ENCODE peak calls at places on chromosomes 3 and 15, in ten cellular contexts. One of them, this sample, is unnamed.

GRCh38 chr3:134055661-134056060 is 25.9 kb upstream of the SLCO2A1 start:
- DNase-seq in neural crest cell: no peak
- DNase-seq in B cell: no peak
- DNase-seq in fibroblast of lung: no peak
- DNase-seq in tibial nerve: no peak
- DNase-seq in stomach: peak
- DNase-seq in endothelial cell: no peak
- DNase-seq in lower lobe of right lung: no peak
- DNase-seq in tibial artery: no peak
- DNase-seq in AG09319: no peak
- DNase-seq in this sample: no peak

GRCh38 chr15:56906766-56907165 is 11.7 kb upstream of the TCF12 start:
- DNase-seq in neural crest cell: no peak
- DNase-seq in B cell: no peak
- DNase-seq in fibroblast of lung: no peak
- DNase-seq in tibial nerve: no peak
- DNase-seq in stomach: no peak
- DNase-seq in endothelial cell: no peak
- DNase-seq in lower lobe of right lung: no peak
- DNase-seq in tibial artery: no peak
- DNase-seq in AG09319: no peak
- DNase-seq in this sample: no peak

GRCh38 chr3:192802957-192803899 is 75.9 kb upstream of the FGF12 start:
- DNase-seq in neural crest cell: no peak
- DNase-seq in B cell: peak
- DNase-seq in fibroblast of lung: peak
- DNase-seq in tibial nerve: no peak
- DNase-seq in stomach: no peak
- DNase-seq in endothelial cell: no peak
- DNase-seq in lower lobe of right lung: no peak
- DNase-seq in tibial artery: no peak
- DNase-seq in AG09319: no peak
- DNase-seq in this sample: no peak

GRCh38 chr3:126342211-126342610 is 15.0 kb downstream of the KLF15 start:
- DNase-seq in neural crest cell: no peak
- DNase-seq in B cell: no peak
- DNase-seq in fibroblast of lung: no peak
- DNase-seq in tibial nerve: no peak
- DNase-seq in stomach: no peak
- DNase-seq in endothelial cell: no peak
- DNase-seq in lower lobe of right lung: peak
- DNase-seq in tibial artery: peak
- DNase-seq in AG09319: no peak
- DNase-seq in this sample: no peak

GRCh38 chr15:20349774-20350498 is 191.7 kb downstream of the GOLGA6L6 start:
- DNase-seq in neural crest cell: no peak
- DNase-seq in B cell: peak
- DNase-seq in fibroblast of lung: no peak
- DNase-seq in tibial nerve: no peak
- DNase-seq in stomach: peak
- DNase-seq in endothelial cell: no peak
- DNase-seq in lower lobe of right lung: peak
- DNase-seq in tibial artery: peak
- DNase-seq in AG09319: no peak
- DNase-seq in this sample: peak

GRCh38 chr15:72272997-72273352 is 621 bp upstream of the PARP6 start:
- DNase-seq in neural crest cell: no peak
- DNase-seq in B cell: no peak
- DNase-seq in fibroblast of lung: no peak
- DNase-seq in tibial nerve: no peak
- DNase-seq in stomach: no peak
- DNase-seq in endothelial cell: no peak
- DNase-seq in lower lobe of right lung: no peak
- DNase-seq in tibial artery: no peak
- DNase-seq in AG09319: no peak
- DNase-seq in this sample: no peak

GRCh38 chr15:72599855-72600464 is 54.5 kb upstream of the GOLGA6B start:
- DNase-seq in neural crest cell: peak
- DNase-seq in B cell: peak
- DNase-seq in fibroblast of lung: peak
- DNase-seq in tibial nerve: no peak
- DNase-seq in stomach: no peak
- DNase-seq in endothelial cell: peak
- DNase-seq in lower lobe of right lung: no peak
- DNase-seq in tibial artery: no peak
- DNase-seq in AG09319: peak
- DNase-seq in this sample: no peak

GRCh38 chr15:76996526-76997401 is 1.8 kb downstream of the PSTPIP1 start:
- DNase-seq in neural crest cell: no peak
- DNase-seq in B cell: peak
- DNase-seq in fibroblast of lung: peak
- DNase-seq in tibial nerve: peak
- DNase-seq in stomach: no peak
- DNase-seq in endothelial cell: no peak
- DNase-seq in lower lobe of right lung: no peak
- DNase-seq in tibial artery: peak
- DNase-seq in AG09319: no peak
- DNase-seq in this sample: no peak

GRCh38 chr3:111159391-111159790 is 87.8 kb downstream of the NECTIN3 start:
- DNase-seq in neural crest cell: no peak
- DNase-seq in B cell: no peak
- DNase-seq in fibroblast of lung: peak
- DNase-seq in tibial nerve: no peak
- DNase-seq in stomach: no peak
- DNase-seq in endothelial cell: no peak
- DNase-seq in lower lobe of right lung: no peak
- DNase-seq in tibial artery: no peak
- DNase-seq in AG09319: no peak
- DNase-seq in this sample: no peak

GRCh38 chr15:101288905-101289513 is 6.0 kb downstream of the SNRPA1 start:
- DNase-seq in neural crest cell: no peak
- DNase-seq in B cell: no peak
- DNase-seq in fibroblast of lung: no peak
- DNase-seq in tibial nerve: no peak
- DNase-seq in stomach: no peak
- DNase-seq in endothelial cell: no peak
- DNase-seq in lower lobe of right lung: no peak
- DNase-seq in tibial artery: no peak
- DNase-seq in AG09319: no peak
- DNase-seq in this sample: no peak

GRCh38 chr3:5016218-5017161 is 37.3 kb downstream of the BHLHE40 start:
- DNase-seq in neural crest cell: no peak
- DNase-seq in B cell: peak
- DNase-seq in fibroblast of lung: peak
- DNase-seq in tibial nerve: no peak
- DNase-seq in stomach: peak
- DNase-seq in endothelial cell: no peak
- DNase-seq in lower lobe of right lung: peak
- DNase-seq in tibial artery: peak
- DNase-seq in AG09319: no peak
- DNase-seq in this sample: no peak

DNA sequence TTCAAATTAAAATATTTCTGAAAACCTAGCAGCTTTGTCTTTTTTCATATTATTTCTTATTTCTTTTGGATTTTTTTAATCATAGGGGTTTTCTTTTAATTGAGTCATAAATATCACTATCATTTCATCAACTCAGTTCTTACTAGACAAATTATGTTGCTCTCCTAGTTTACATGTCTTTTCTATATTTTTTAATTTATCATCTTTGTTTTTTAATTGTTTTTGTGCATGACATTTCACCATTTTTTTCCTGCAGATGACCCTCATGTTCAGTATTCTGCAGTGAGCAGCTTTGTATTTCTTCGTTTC is 89.9 kb downstream of the RASA2 start:
- DNase-seq in neural crest cell: no peak
- DNase-seq in B cell: no peak
- DNase-seq in fibroblast of lung: no peak
- DNase-seq in tibial nerve: no peak
- DNase-seq in stomach: no peak
- DNase-seq in endothelial cell: no peak
- DNase-seq in lower lobe of right lung: no peak
- DNase-seq in tibial artery: no peak
- DNase-seq in AG09319: no peak
- DNase-seq in this sample: no peak
- TF ChIP-seq CTCF in neural crest cell: peak
- TF ChIP-seq CTCF in B cell: peak
- TF ChIP-seq CTCF in fibroblast of lung: no peak
- TF ChIP-seq CTCF in tibial nerve: no peak
- TF ChIP-seq CTCF in stomach: no peak
- TF ChIP-seq CTCF in endothelial cell: no peak
- TF ChIP-seq CTCF in lower lobe of right lung: no peak
- TF ChIP-seq CTCF in tibial artery: no peak
- TF ChIP-seq CTCF in AG09319: no peak
- TF ChIP-seq CTCF in this sample: no peak

GRCh38 chr3:120070263-120070981 is 23.8 kb downstream of the GSK3B start:
- DNase-seq in neural crest cell: no peak
- DNase-seq in B cell: no peak
- DNase-seq in fibroblast of lung: no peak
- DNase-seq in tibial nerve: no peak
- DNase-seq in stomach: no peak
- DNase-seq in endothelial cell: no peak
- DNase-seq in lower lobe of right lung: no peak
- DNase-seq in tibial artery: no peak
- DNase-seq in AG09319: no peak
- DNase-seq in this sample: no peak

GRCh38 chr3:120067090-120067489 is 27.2 kb downstream of the GSK3B start:
- DNase-seq in neural crest cell: no peak
- DNase-seq in B cell: no peak
- DNase-seq in fibroblast of lung: no peak
- DNase-seq in tibial nerve: no peak
- DNase-seq in stomach: no peak
- DNase-seq in endothelial cell: no peak
- DNase-seq in lower lobe of right lung: no peak
- DNase-seq in tibial artery: no peak
- DNase-seq in AG09319: no peak
- DNase-seq in this sample: no peak

GRCh38 chr3:120077726-120078125 is 16.5 kb downstream of the GSK3B start:
- DNase-seq in neural crest cell: no peak
- DNase-seq in B cell: no peak
- DNase-seq in fibroblast of lung: no peak
- DNase-seq in tibial nerve: no peak
- DNase-seq in stomach: no peak
- DNase-seq in endothelial cell: no peak
- DNase-seq in lower lobe of right lung: no peak
- DNase-seq in tibial artery: no peak
- DNase-seq in AG09319: no peak
- DNase-seq in this sample: no peak

GRCh38 chr3:120071259-120071658 is 23.0 kb downstream of the GSK3B start:
- DNase-seq in neural crest cell: no peak
- DNase-seq in B cell: no peak
- DNase-seq in fibroblast of lung: no peak
- DNase-seq in tibial nerve: no peak
- DNase-seq in stomach: no peak
- DNase-seq in endothelial cell: no peak
- DNase-seq in lower lobe of right lung: no peak
- DNase-seq in tibial artery: no peak
- DNase-seq in AG09319: no peak
- DNase-seq in this sample: no peak

GRCh38 chr3:120072867-120073525 is 21.3 kb downstream of the GSK3B start:
- DNase-seq in neural crest cell: no peak
- DNase-seq in B cell: no peak
- DNase-seq in fibroblast of lung: no peak
- DNase-seq in tibial nerve: no peak
- DNase-seq in stomach: no peak
- DNase-seq in endothelial cell: no peak
- DNase-seq in lower lobe of right lung: no peak
- DNase-seq in tibial artery: no peak
- DNase-seq in AG09319: no peak
- DNase-seq in this sample: no peak
- TF ChIP-seq CTCF in neural crest cell: no peak
- TF ChIP-seq CTCF in B cell: peak
- TF ChIP-seq CTCF in fibroblast of lung: no peak
- TF ChIP-seq CTCF in tibial nerve: no peak
- TF ChIP-seq CTCF in stomach: no peak
- TF ChIP-seq CTCF in endothelial cell: no peak
- TF ChIP-seq CTCF in lower lobe of right lung: no peak
- TF ChIP-seq CTCF in tibial artery: no peak
- TF ChIP-seq CTCF in AG09319: no peak
- TF ChIP-seq CTCF in this sample: no peak

GRCh38 chr15:59562787-59563186 is 48.8 kb upstream of the GCNT3 start:
- DNase-seq in neural crest cell: no peak
- DNase-seq in B cell: no peak
- DNase-seq in fibroblast of lung: no peak
- DNase-seq in tibial nerve: no peak
- DNase-seq in stomach: no peak
- DNase-seq in endothelial cell: no peak
- DNase-seq in lower lobe of right lung: no peak
- DNase-seq in tibial artery: no peak
- DNase-seq in AG09319: no peak
- DNase-seq in this sample: no peak
- TF ChIP-seq CTCF in neural crest cell: no peak
- TF ChIP-seq CTCF in B cell: peak
- TF ChIP-seq CTCF in fibroblast of lung: no peak
- TF ChIP-seq CTCF in tibial nerve: no peak
- TF ChIP-seq CTCF in stomach: no peak
- TF ChIP-seq CTCF in endothelial cell: no peak
- TF ChIP-seq CTCF in lower lobe of right lung: no peak
- TF ChIP-seq CTCF in tibial artery: no peak
- TF ChIP-seq CTCF in AG09319: no peak
- TF ChIP-seq CTCF in this sample: no peak

GRCh38 chr3:49700014-49700413 is 10.7 kb downstream of the RNF123 start:
- DNase-seq in neural crest cell: no peak
- DNase-seq in B cell: no peak
- DNase-seq in fibroblast of lung: no peak
- DNase-seq in tibial nerve: no peak
- DNase-seq in stomach: no peak
- DNase-seq in endothelial cell: no peak
- DNase-seq in lower lobe of right lung: no peak
- DNase-seq in tibial artery: no peak
- DNase-seq in AG09319: no peak
- DNase-seq in this sample: no peak

GRCh38 chr3:49699281-49699723 is 9.9 kb downstream of the RNF123 start:
- DNase-seq in neural crest cell: no peak
- DNase-seq in B cell: no peak
- DNase-seq in fibroblast of lung: no peak
- DNase-seq in tibial nerve: no peak
- DNase-seq in stomach: no peak
- DNase-seq in endothelial cell: no peak
- DNase-seq in lower lobe of right lung: no peak
- DNase-seq in tibial artery: no peak
- DNase-seq in AG09319: no peak
- DNase-seq in this sample: no peak

GRCh38 chr3:49701388-49702077 is 12.2 kb downstream of the RNF123 start:
- DNase-seq in neural crest cell: no peak
- DNase-seq in B cell: no peak
- DNase-seq in fibroblast of lung: no peak
- DNase-seq in tibial nerve: no peak
- DNase-seq in stomach: no peak
- DNase-seq in endothelial cell: peak
- DNase-seq in lower lobe of right lung: no peak
- DNase-seq in tibial artery: no peak
- DNase-seq in AG09319: no peak
- DNase-seq in this sample: no peak

GRCh38 chr3:49702672-49703071 is 13.3 kb downstream of the RNF123 start:
- DNase-seq in neural crest cell: no peak
- DNase-seq in B cell: no peak
- DNase-seq in fibroblast of lung: no peak
- DNase-seq in tibial nerve: no peak
- DNase-seq in stomach: no peak
- DNase-seq in endothelial cell: no peak
- DNase-seq in lower lobe of right lung: no peak
- DNase-seq in tibial artery: no peak
- DNase-seq in AG09319: no peak
- DNase-seq in this sample: no peak

GRCh38 chr3:49700453-49701128 is 11.2 kb downstream of the RNF123 start:
- DNase-seq in neural crest cell: no peak
- DNase-seq in B cell: no peak
- DNase-seq in fibroblast of lung: no peak
- DNase-seq in tibial nerve: no peak
- DNase-seq in stomach: no peak
- DNase-seq in endothelial cell: no peak
- DNase-seq in lower lobe of right lung: no peak
- DNase-seq in tibial artery: no peak
- DNase-seq in AG09319: no peak
- DNase-seq in this sample: no peak
- TF ChIP-seq CTCF in neural crest cell: no peak
- TF ChIP-seq CTCF in B cell: no peak
- TF ChIP-seq CTCF in fibroblast of lung: no peak
- TF ChIP-seq CTCF in tibial nerve: no peak
- TF ChIP-seq CTCF in stomach: no peak
- TF ChIP-seq CTCF in endothelial cell: no peak
- TF ChIP-seq CTCF in lower lobe of right lung: no peak
- TF ChIP-seq CTCF in tibial artery: no peak
- TF ChIP-seq CTCF in AG09319: no peak
- TF ChIP-seq CTCF in this sample: no peak

This sample was measured in omental fat pad.